ENCODE peak calls at places on chromosomes 16 and 17, in six cellular contexts. Z is GM12878, U is K562, R is GM12892, G is HepG2, H is H1. V is an unnamed sample.

GRCh38 chr17:15350777-15351486 is 9.5 kb upstream of the TEKT3 start:
- DNase-seq in Z (no peak), U (no peak), R (no peak), G (no peak), H (no peak), V (no peak)

GRCh38 chr17:16975266-16975651 is 3.3 kb upstream of the TNFRSF13B start:
- DNase-seq in Z (peak; percentile 84), U (no peak), R (no peak), G (no peak), H (no peak), V (no peak)

GRCh38 chr17:37820313-37821024 is 75.6 kb upstream of the HNF1B start:
- DNase-seq in Z (no peak), U (no peak), R (no peak), G (no peak), H (no peak), V (no peak)

GRCh38 chr17:21232033-21232749 is 18.2 kb upstream of the TMEM11 start:
- DNase-seq in Z (no peak), U (no peak), R (no peak), G (no peak), H (no peak), V (no peak)

GRCh38 chr17:48522031-48522593 is 8.7 kb downstream of the HOXB1 start:
- DNase-seq in Z (no peak), U (peak; percentile 94), R (no peak), G (no peak), H (no peak), V (no peak)

GRCh38 chr17:76567634-76568432 is 17.8 kb downstream of the ST6GALNAC2 start:
- DNase-seq in Z (no peak), U (peak; percentile 31), R (no peak), G (peak; percentile 60), H (no peak), V (no peak)

GRCh38 chr16:46813611-46814010 is 17.4 kb downstream of the C16orf87 start:
- DNase-seq in Z (no peak), U (no peak), R (no peak), G (no peak), H (no peak), V (no peak)

GRCh38 chr17:22268214-22268911 is 576.0 kb downstream of the KCNJ18 start:
- DNase-seq in Z (no peak), U (peak; percentile 35), R (no peak), G (no peak), H (no peak), V (no peak)

GRCh38 chr17:77235370-77236080 is 94.8 kb downstream of the SEC14L1 start:
- DNase-seq in Z (peak; percentile 34), U (no peak), R (no peak), G (no peak), H (no peak), V (no peak)

GRCh38 chr16:67593288-67593687 is 31.0 kb downstream of the CTCF start:
- DNase-seq in Z (no peak), U (no peak), R (no peak), G (no peak), H (no peak), V (no peak)

GRCh38 chr16:1105888-1106620 is 10.0 kb upstream of the C1QTNF8 start:
- DNase-seq in Z (no peak), U (peak; percentile 59), R (peak; percentile 69), G (peak; percentile 39), H (no peak), V (peak; percentile 85)

GRCh38 chr16:67284699-67285646 is 5.6 kb downstream of the PLEKHG4 start:
- DNase-seq in Z (no peak), U (peak; percentile 23), R (no peak), G (peak; percentile 54), H (peak; percentile 62), V (peak; percentile 46)

GRCh38 chr16:25064967-25065366 is 46.6 kb upstream of the LCMT1 start:
- DNase-seq in Z (no peak), U (no peak), R (no peak), G (peak; percentile 65), H (no peak), V (no peak)

GRCh38 chr17:40224707-40225092 is 5.6 kb downstream of the WIPF2 start:
- DNase-seq in Z (no peak), U (peak; percentile 11), R (no peak), G (no peak), H (no peak), V (no peak)

GRCh38 chr17:81457917-81458555 is 54.6 kb downstream of the ACTG1 start:
- DNase-seq in Z (no peak), U (peak; percentile 35), R (no peak), G (no peak), H (no peak), V (no peak)

GRCh38 chr16:81210807-81211206 is 27.7 kb upstream of the BCO1 start:
- DNase-seq in Z (no peak), U (no peak), R (no peak), G (no peak), H (no peak), V (no peak)

GRCh38 chr16:53789159-53789558 is 85.2 kb downstream of the FTO start:
- DNase-seq in Z (no peak), U (no peak), R (no peak), G (no peak), H (no peak), V (no peak)

GRCh38 chr16:85390511-85391174 is 222.5 kb upstream of the GSE1 start:
- DNase-seq in Z (no peak), U (peak; percentile 94), R (no peak), G (peak; percentile 90), H (no peak), V (no peak)

GRCh38 chr16:64253525-64253924 is 868.3 kb downstream of the CDH11 start:
- DNase-seq in Z (no peak), U (no peak), R (no peak), G (no peak), H (no peak), V (no peak)

GRCh38 chr16:27355610-27356009 is 41.8 kb downstream of the IL4R start:
- DNase-seq in Z (no peak), U (peak; percentile 66), R (no peak), G (peak; percentile 51), H (peak; percentile 41), V (no peak)

GRCh38 chr17:33572615-33573014 is 279.5 kb upstream of the ASIC2 start:
- DNase-seq in Z (no peak), U (no peak), R (no peak), G (no peak), H (no peak), V (no peak)

DNA sequence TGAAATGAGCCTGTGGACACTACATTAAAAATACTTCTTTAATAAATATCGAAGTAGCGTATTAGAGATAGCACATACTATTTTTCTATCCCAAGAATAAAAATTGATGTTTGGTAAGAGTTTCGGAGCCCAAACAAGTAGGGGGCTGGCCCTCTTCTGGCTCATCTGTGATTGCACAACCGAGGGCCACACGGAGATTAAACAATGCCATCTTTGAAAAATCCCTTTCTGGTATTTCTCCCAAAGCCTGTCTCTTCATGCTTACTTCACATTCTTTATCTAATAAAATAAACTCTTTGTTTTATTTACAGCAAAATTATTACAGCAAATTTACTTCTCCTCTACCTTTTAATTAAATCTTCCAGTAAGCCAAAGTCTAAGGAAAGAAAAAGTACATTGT is 9.6 kb upstream of the MYH11 start:
- DNase-seq in Z (no peak), U (no peak), R (no peak), G (no peak), H (no peak), V (no peak)
- TF ChIP-seq TAF1 in Z (no peak), U (no peak), R (no peak), G (no peak), H (no peak), V (no peak)

DNA sequence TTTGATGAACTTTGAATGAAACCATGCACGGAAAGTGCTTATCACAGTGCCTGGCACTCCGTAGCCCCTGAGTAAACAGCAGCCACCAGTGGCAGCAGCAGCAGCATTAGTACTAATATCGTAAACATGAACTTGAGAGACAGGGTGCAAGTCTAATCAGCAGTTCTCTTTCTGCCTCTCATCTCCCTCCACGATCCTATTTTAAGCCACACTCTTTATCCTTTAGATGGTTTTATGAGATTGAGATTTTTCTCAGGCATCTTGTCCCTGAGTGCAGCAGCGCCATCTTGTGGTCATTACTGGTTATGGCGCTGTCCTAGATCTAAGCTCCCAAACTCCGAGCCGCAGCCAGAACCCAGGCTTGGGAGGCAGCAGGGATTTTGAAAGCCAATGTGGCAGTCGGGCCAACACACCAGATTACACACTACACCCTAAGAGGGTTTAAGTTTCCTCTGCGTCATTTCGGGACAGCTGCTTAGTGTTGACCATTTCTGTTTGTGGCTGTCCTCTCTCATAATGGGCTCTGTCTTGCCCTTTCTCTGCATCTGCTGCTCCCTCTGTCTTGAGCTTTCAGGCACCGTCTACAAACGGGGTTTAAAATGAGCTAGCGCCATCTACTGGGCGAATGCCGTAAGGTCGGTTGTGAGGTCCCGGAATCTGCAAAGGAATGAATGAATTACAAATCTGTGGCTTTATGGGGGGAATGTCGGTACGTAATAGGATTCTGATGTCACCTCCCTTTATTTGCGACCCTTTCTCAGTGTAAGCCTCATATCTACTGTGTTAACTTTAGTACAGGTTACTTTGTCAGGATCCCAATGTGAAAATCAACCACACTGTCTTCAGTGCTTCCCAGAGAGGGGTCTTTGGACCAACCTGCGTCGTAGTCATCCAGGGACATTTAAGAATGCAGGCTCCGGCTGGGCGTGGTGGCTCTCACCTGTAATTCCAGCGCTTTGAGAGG is 64.5 kb downstream of the CYLD start:
- DNase-seq in Z (peak; percentile 81), U (peak; percentile 81), R (peak; percentile 58), G (peak; percentile 88), H (peak; percentile 62), V (peak; percentile 60)
- TF ChIP-seq POLR2AphosphoS5 in Z (no peak), U (no peak), R (no peak), G (no peak), H (no peak), V (no peak)

DNA sequence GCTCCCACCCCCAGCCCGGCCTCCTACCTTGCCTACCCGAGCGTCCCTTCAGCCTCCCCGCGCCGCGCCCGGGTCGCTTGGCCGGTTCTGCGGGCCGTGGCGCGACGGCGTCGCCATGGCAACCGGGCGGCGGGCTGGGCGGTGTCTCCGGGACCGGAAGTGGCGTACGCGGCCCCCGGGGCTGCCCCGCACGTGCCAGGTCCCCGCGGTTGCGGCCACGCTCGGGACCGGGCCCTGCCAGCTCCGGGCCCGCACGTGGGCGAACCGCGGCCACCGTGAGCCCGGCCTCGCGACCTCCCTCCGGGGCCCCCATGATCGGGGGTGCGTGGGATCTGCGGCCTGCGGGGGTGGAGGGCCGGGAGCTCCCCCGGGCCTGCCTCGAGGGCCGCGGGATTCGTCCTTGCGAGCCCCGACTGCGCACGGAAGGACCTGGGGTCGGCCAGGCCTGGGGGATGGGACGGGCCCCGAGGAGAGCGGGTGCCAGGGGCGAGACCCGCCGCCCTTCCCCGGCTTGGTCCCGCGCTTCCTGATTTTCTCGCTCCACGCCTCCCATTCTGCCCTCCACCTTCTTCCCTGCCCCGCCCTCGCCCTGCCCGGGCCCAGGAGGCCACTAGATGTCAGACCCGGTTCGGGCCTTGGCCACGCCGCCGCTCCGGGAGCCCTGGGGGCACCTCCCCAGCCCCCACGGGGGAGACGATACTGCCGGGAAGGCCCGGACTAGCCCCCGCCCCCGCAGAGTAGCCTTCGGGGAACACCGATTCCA is at the start of gene CYB561:
- DNase-seq in Z (no peak), U (peak; percentile 84), R (peak; percentile 91), G (no peak), H (no peak), V (peak; percentile 93)
- TF ChIP-seq POLR2A in Z (peak; percentile 4), U (no peak), R (no peak), G (no peak), H (no peak), V (no peak)

DNA sequence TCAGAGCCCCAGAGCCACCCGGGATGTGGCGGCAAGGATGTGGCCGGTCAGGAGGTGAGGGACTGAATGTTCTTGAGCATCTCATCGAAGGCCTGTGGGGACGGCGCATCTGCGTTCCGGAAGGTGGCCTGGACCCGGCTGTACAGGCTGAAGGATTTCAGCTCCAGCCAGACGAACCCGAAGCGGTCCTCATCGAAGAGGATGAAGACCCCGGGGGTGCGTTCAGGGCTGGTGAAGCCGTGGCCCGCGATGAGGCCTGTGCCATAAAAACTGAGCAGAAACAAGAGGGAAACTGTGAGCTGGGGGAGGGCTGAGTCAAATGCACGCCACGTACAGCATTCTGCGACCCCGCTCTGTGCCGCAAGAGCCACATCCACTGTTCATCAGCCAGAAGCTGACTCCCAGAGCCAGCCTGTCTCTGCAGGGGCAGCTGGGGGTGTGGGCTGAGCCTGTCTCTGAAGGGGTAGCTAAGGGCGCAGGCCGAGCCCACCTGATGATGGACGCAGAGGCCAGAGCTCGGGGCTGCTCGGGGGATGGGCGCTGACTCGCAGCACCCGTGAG is 14.1 kb upstream of the C16orf95 start:
- DNase-seq in Z (no peak), U (no peak), R (no peak), G (no peak), H (no peak), V (no peak)
- TF ChIP-seq TAF1 in Z (no peak), U (no peak), R (no peak), G (no peak), H (no peak), V (no peak)

V was measured in GM12891.